ENCODE peak calls at places on chromosomes 4 and X, in seven cellular contexts. S is lower lobe of right lung, X is GM23248, G is breast epithelium, B is fibroblast of lung, O is transverse colon, W is H1. Z is an unnamed sample.
A peak's percentile ranks its signal among the peaks of the same experiment; 100 is the strongest.

GRCh38 chr4:181030961-181031360 is 1212.2 kb upstream of the TENM3 start:
- DNase-seq in S (no peak), X (peak; percentile 77), G (no peak), B (peak; percentile 78), O (no peak), W (no peak), Z (no peak)

GRCh38 chr4:137299281-137299680 is 233.0 kb downstream of the PCDH18 start:
- DNase-seq in S (no peak), X (no peak), G (no peak), B (no peak), O (no peak), W (no peak), Z (no peak)

GRCh38 chrX:123779908-123780396 is 47.1 kb upstream of the THOC2 start:
- DNase-seq in S (no peak), X (no peak), G (no peak), B (no peak), O (no peak), W (no peak), Z (no peak)

GRCh38 chr4:132642196-132642817 is 506.8 kb upstream of the PCDH10 start:
- DNase-seq in S (no peak), X (peak; percentile 27), G (no peak), B (peak; percentile 33), O (no peak), W (peak; percentile 51), Z (no peak)

GRCh38 chr4:101288365-101289145 is 58.8 kb downstream of the PPP3CA start:
- DNase-seq in S (no peak), X (no peak), G (no peak), B (peak; percentile 46), O (no peak), W (no peak), Z (no peak)

GRCh38 chr4:169103966-169104412 is 93.9 kb upstream of the CBR4 start:
- DNase-seq in S (no peak), X (no peak), G (no peak), B (no peak), O (no peak), W (peak; percentile 59), Z (no peak)

GRCh38 chr4:20687894-20688293 is 12.4 kb upstream of the PACRGL start:
- DNase-seq in S (no peak), X (peak; percentile 91), G (no peak), B (peak; percentile 90), O (no peak), W (no peak), Z (no peak)

GRCh38 chr4:76950052-76950845 is 697 bp downstream of the SEPTIN11 start:
- DNase-seq in S (peak; percentile 85), X (peak; percentile 68), G (peak; percentile 24), B (peak; percentile 52), O (peak; percentile 85), W (peak; percentile 68), Z (peak; percentile 48)

GRCh38 chrX:14506866-14507265 is 22.5 kb upstream of the GLRA2 start:
- DNase-seq in S (no peak), X (no peak), G (no peak), B (no peak), O (no peak), W (no peak), Z (no peak)

GRCh38 chr4:78057600-78058560 is 757 bp downstream of the FRAS1 start:
- DNase-seq in S (peak; percentile 65), X (peak; percentile 76), G (peak; percentile 54), B (peak; percentile 54), O (peak; percentile 40), W (peak; percentile 61), Z (peak; percentile 83)

GRCh38 chr4:143441678-143442077 is 71.8 kb upstream of the SMARCA5 start:
- DNase-seq in S (no peak), X (no peak), G (no peak), B (no peak), O (no peak), W (no peak), Z (no peak)

GRCh38 chr4:162498168-162498567 is 334.4 kb upstream of the FSTL5 start:
- DNase-seq in S (no peak), X (no peak), G (no peak), B (no peak), O (no peak), W (no peak), Z (peak; percentile 46)

GRCh38 chrX:40415675-40416074 is 165.1 kb upstream of the ATP6AP2 start:
- DNase-seq in S (no peak), X (no peak), G (peak; percentile 52), B (no peak), O (no peak), W (no peak), Z (no peak)

GRCh38 chr4:186144180-186144579 is 39.7 kb downstream of the FAM149A start:
- DNase-seq in S (no peak), X (peak; percentile 69), G (no peak), B (peak; percentile 65), O (peak; percentile 19), W (peak; percentile 59), Z (no peak)

GRCh38 chrX:53047228-53047627 is 1.4 kb upstream of the GPR173 start:
- DNase-seq in S (no peak), X (peak; percentile 51), G (no peak), B (no peak), O (no peak), W (no peak), Z (no peak)

GRCh38 chr4:107147864-107148263 is 111.8 kb upstream of the DKK2 start:
- DNase-seq in S (no peak), X (no peak), G (no peak), B (no peak), O (no peak), W (no peak), Z (no peak)

GRCh38 chr4:58658701-58659100 is 1548.5 kb upstream of the IGFBP7 start:
- DNase-seq in S (no peak), X (no peak), G (no peak), B (no peak), O (no peak), W (no peak), Z (no peak)

GRCh38 chrX:53287493-53288138 is 6.2 kb upstream of the IQSEC2 start:
- DNase-seq in S (peak; percentile 53), X (peak; percentile 82), G (peak; percentile 40), B (peak; percentile 71), O (peak; percentile 70), W (no peak), Z (peak; percentile 34)

GRCh38 chr4:88584471-88584900 is 7.8 kb upstream of the HERC3 start:
- DNase-seq in S (no peak), X (no peak), G (no peak), B (no peak), O (no peak), W (no peak), Z (no peak)

GRCh38 chr4:11218692-11219091 is 210.0 kb downstream of the HS3ST1 start:
- DNase-seq in S (no peak), X (no peak), G (no peak), B (no peak), O (no peak), W (no peak), Z (no peak)

GRCh38 chrX:144592036-144592435 is 655.3 kb upstream of the SPANXN1 start:
- DNase-seq in S (no peak), X (no peak), G (no peak), B (no peak), O (no peak), W (no peak), Z (no peak)

GRCh38 chr4:184408021-184408710 is 66.2 kb downstream of the IRF2 start:
- DNase-seq in S (no peak), X (peak; percentile 85), G (no peak), B (peak; percentile 94), O (no peak), W (no peak), Z (no peak)

DNA sequence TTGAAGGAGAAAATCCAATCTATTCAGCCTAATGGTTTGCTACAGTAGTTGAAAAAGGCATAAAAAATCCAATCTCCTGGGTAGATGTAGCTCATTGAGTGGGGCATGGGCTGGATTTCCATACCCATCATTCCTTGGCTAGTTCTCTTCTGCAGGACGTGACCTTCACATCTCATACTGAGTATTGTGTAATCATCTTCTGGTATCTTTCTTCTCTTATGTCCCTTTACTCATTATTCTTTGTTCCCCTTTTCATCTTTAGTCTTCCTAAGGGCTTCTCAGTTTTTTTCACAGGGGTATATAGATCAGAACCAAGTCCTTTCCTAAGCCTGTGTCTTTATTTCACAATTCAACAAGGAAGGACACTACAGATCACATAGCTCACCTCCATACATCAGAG is 727.6 kb upstream of the MAGEB2 start:
- DNase-seq in S (no peak), X (no peak), G (no peak), B (no peak), O (no peak), W (no peak), Z (no peak)
- H3K4me1 ChIP-seq in S (no peaks in the 10 kb centered on the region), X (no peaks in the 10 kb centered on the region), G (no peaks in the 10 kb centered on the region), B (no peaks in the 10 kb centered on the region), O (no peaks in the 10 kb centered on the region), W (no peaks in the 10 kb centered on the region), Z (no peaks in the 10 kb centered on the region)

GRCh38 chrX:72131317-72132294 is at the start of gene RTL5:
- DNase-seq in S (peak; percentile 90), X (peak; percentile 88), G (peak; percentile 75), B (peak; percentile 89), O (peak; percentile 81), W (peak; percentile 57), Z (peak; percentile 83)
- H3K4me3 ChIP-seq in S (peak within 1 kb of the TSS; percentile 57), X (peak within 1 kb of the TSS; percentile 78), G (peak within 1 kb of the TSS; percentile 74), B (peak within 1 kb of the TSS; percentile 65), O (peak within 1 kb of the TSS; percentile 17), W (peak within 1 kb of the TSS; percentile 31), Z (peak within 1 kb of the TSS; percentile 47)

DNA sequence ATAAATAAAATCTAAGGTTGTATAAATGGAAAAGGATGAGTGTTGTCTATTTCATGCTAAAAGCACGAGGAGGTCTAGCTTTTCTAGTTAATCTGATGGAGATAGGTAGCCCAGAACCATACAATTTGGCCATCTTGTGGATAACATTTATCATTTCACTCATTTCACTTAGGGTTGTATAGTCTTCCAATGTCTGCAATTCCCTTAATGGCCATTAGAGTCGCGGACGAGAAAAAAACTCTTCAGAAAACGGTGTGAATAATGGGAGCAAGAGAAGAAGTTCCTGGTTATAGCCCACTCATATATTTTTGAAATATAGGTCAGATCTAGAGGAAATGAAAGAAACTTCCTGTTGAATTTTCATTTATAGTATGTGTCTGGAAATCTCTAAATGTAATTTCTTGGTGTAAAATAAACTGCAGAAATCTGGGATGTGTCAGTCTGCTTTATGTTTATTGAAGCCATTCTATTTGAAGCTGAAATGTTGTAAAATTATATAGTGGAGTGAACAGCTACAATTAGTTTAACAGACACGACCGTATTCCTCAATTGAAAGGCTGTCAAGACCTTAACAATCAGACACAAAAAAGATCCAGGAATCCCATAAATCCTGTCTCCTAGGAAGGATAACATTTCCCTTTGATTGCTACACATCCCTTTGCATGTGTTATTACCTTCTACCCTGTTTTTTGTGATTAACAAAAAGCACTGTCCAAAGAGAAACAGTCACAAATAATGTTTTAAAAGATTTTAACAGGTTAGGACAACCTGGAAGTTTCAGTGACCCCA is 47.7 kb upstream of the MGST2 start:
- DNase-seq in S (no peak), X (peak; percentile 61), G (no peak), B (no peak), O (no peak), W (no peak), Z (no peak)
- H3K27ac ChIP-seq in S (no peak overlapping the region), X (no peak overlapping the region), G (no peak overlapping the region), B (no peak overlapping the region), O (no peak overlapping the region), W (no peak overlapping the region), Z (no peak overlapping the region)

DNA sequence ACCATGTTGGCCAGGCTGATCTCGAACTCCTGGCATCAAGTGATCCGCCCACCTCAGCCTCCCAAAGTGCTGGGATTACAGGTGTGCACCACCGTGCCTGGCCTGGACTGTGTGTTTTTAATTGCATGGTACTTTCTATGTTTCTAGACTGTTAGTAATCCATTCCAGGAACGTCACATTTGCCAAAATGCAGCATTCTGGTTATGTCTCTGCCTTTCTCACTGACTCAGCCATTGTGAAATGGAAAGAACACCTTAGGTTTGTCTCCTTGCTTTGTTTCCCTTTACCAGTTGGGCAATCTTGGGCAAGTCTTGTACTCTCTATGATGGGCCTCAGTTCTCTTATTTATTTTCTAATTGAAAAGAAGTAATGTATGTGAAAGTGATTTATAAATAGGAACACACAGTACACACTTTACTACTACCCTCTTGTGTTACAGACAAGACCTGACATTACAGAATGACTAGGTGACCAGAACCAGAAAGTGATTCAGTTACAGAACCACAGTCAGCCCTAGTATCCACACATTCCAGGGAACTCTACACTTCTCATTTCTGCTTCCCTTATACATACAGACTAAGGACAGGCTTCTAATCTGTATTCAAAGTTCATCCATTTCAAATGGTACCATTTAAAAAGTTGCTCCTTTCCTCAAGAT is 187.1 kb downstream of the MGST2 start:
- DNase-seq in S (no peak), X (no peak), G (no peak), B (no peak), O (no peak), W (no peak), Z (no peak)
- H3K4me1 ChIP-seq in S (no peaks in the 10 kb centered on the region), X (no peaks in the 10 kb centered on the region), G (no peaks in the 10 kb centered on the region), B (no peaks in the 10 kb centered on the region), O (no peaks in the 10 kb centered on the region), W (peaks cover 9% of the 10 kb centered on the region), Z (no peaks in the 10 kb centered on the region)